ENCODE peak calls at places on chromosomes 3 and 15, in four cellular contexts. A is GM12891, I is vagina, C is upper lobe of left lung. T is an unnamed sample.
A peak's percentile ranks its signal among the peaks of the same experiment; 100 is the strongest.

GRCh38 chr3:146256851-146257486 is 6.1 kb upstream of the PLSCR4 start:
- DNase-seq in A (no peak), I (no peak), C (no peak), T (no peak)

GRCh38 chr3:57109437-57110199 is 49.2 kb downstream of the SPATA12 start:
- DNase-seq in A (no peak), I (no peak), C (no peak), T (no peak)

GRCh38 chr3:12986031-12986430 is 87.2 kb downstream of the IQSEC1 start:
- DNase-seq in A (no peak), I (no peak), C (no peak), T (no peak)

GRCh38 chr3:123799544-123800351 is 84.4 kb downstream of the MYLK start:
- DNase-seq in A (no peak), I (no peak), C (peak; percentile 36), T (no peak)

GRCh38 chr3:58026598-58026997 is 18.4 kb downstream of the FLNB start:
- DNase-seq in A (no peak), I (no peak), C (no peak), T (no peak)

GRCh38 chr3:141127344-141128125 is 76.4 kb downstream of the SPSB4 start:
- DNase-seq in A (no peak), I (peak; percentile 56), C (no peak), T (no peak)

GRCh38 chr15:55709458-55709857 is 33.5 kb downstream of the PRTG start:
- DNase-seq in A (no peak), I (no peak), C (no peak), T (no peak)

GRCh38 chr3:157920804-157921203 is 185.4 kb downstream of the SHOX2 start:
- DNase-seq in A (no peak), I (no peak), C (no peak), T (no peak)

GRCh38 chr3:73072634-73073033 is 11.2 kb downstream of the EBLN2 start:
- DNase-seq in A (no peak), I (no peak), C (no peak), T (no peak)

GRCh38 chr15:74398183-74398582 is 30.7 kb upstream of the CYP11A1 start:
- DNase-seq in A (no peak), I (no peak), C (no peak), T (no peak)

GRCh38 chr15:62899090-62899493 is 143.5 kb upstream of the TPM1 start:
- DNase-seq in A (no peak), I (no peak), C (no peak), T (no peak)

GRCh38 chr15:76330281-76330680 is 6.3 kb upstream of the ISL2 start:
- DNase-seq in A (no peak), I (no peak), C (no peak), T (no peak)

GRCh38 chr3:42518800-42519567 is 16.5 kb downstream of the VIPR1 start:
- DNase-seq in A (no peak), I (no peak), C (no peak), T (no peak)

GRCh38 chr15:81968691-81969090 is 77.1 kb downstream of the MEX3B start:
- DNase-seq in A (no peak), I (no peak), C (no peak), T (no peak)

GRCh38 chr3:59046839-59047238 is 3.0 kb downstream of the CFAP20DC start:
- DNase-seq in A (no peak), I (no peak), C (no peak), T (no peak)

GRCh38 chr3:87359807-87360206 is 83.4 kb upstream of the POU1F1 start:
- DNase-seq in A (no peak), I (no peak), C (no peak), T (no peak)

GRCh38 chr15:20271647-20272046 is 270.0 kb downstream of the GOLGA6L6 start:
- DNase-seq in A (no peak), I (no peak), C (peak; percentile 26), T (no peak)

GRCh38 chr15:96268421-96269204 is 61.9 kb upstream of the NR2F2 start:
- DNase-seq in A (no peak), I (no peak), C (no peak), T (no peak)

GRCh38 chr3:114706591-114707224 is 412.9 kb downstream of the TIGIT start:
- DNase-seq in A (no peak), I (no peak), C (no peak), T (peak; percentile 88)

GRCh38 chr15:76235186-76235826 is 76.0 kb downstream of the ETFA start:
- DNase-seq in A (no peak), I (no peak), C (no peak), T (peak; percentile 19)

GRCh38 chr3:53880396-53881345 is 1.3 kb downstream of the ACTR8 start:
- DNase-seq in A (no peak), I (no peak), C (no peak), T (no peak)

GRCh38 chr3:56887402-56888025 is 85.8 kb upstream of the ARHGEF3 start:
- DNase-seq in A (no peak), I (no peak), C (no peak), T (no peak)

GRCh38 chr15:65184305-65184943 is 718 bp downstream of the CLPX start:
- DNase-seq in A (peak; percentile 46), I (no peak), C (peak; percentile 90), T (no peak)

GRCh38 chr3:184574552-184575430 is 13.2 kb downstream of the EPHB3 start:
- DNase-seq in A (no peak), I (no peak), C (no peak), T (no peak)

GRCh38 chr3:36891651-36892268 is 53.1 kb downstream of the TRANK1 start:
- DNase-seq in A (no peak), I (no peak), C (no peak), T (no peak)

GRCh38 chr15:27707216-27707710 is 391.9 kb downstream of the OCA2 start:
- DNase-seq in A (no peak), I (no peak), C (no peak), T (no peak)

GRCh38 chr15:48537277-48538113 is 108.0 kb downstream of the FBN1 start:
- DNase-seq in A (no peak), I (no peak), C (peak; percentile 46), T (no peak)

GRCh38 chr3:21059409-21059808 is 691.6 kb downstream of the ZNF385D start:
- DNase-seq in A (no peak), I (no peak), C (no peak), T (no peak)

GRCh38 chr15:69225355-69226027 is 65.1 kb downstream of the GLCE start:
- DNase-seq in A (no peak), I (no peak), C (no peak), T (peak; percentile 26)

GRCh38 chr3:24160424-24160823 is 215.3 kb downstream of the NR1D2 start:
- DNase-seq in A (no peak), I (no peak), C (no peak), T (no peak)

GRCh38 chr3:41075958-41076357 is 123.3 kb upstream of the CTNNB1 start:
- DNase-seq in A (no peak), I (peak; percentile 92), C (no peak), T (no peak)

GRCh38 chr3:184314363-184314699 is at the start of gene EIF4G1:
- DNase-seq in A (peak; percentile 96), I (peak; percentile 96), C (peak; percentile 99), T (peak; percentile 82)

GRCh38 chr15:50107591-50108408 is 11.2 kb downstream of the ATP8B4 start:
- DNase-seq in A (peak; percentile 22), I (no peak), C (no peak), T (no peak)

GRCh38 chr3:180265551-180265950 is 228.8 kb upstream of the PEX5L start:
- DNase-seq in A (no peak), I (no peak), C (no peak), T (no peak)

GRCh38 chr3:174533286-174533685 is 325.8 kb upstream of the NAALADL2 start:
- DNase-seq in A (no peak), I (no peak), C (no peak), T (no peak)

GRCh38 chr3:189773056-189773455 is 141.9 kb downstream of the TP63 start:
- DNase-seq in A (no peak), I (no peak), C (no peak), T (no peak)

GRCh38 chr15:82852906-82853635 is 43.6 kb downstream of the WHAMM start:
- DNase-seq in A (no peak), I (no peak), C (no peak), T (no peak)

DNA sequence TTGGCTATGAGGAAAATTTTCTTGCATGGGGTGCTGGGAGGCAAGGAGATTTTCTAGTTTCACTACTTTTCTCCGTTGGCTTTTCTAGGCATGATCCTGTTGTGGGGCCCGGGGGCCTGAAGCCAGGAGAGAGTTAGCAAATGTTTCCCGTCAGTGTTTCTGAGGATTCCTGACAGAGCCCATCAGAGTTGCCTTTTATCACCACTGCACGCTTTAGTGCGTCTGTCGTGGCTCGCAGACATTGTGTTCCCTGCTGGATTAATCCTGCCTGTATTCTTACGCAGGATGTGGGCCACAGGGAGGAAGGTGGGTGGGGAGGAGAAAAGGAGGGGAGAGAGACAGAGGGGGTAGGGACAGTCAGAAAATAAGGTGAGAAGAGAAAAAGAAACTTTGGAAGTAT is 18.1 kb upstream of the BOC start:
- DNase-seq in A (no peak), I (no peak), C (no peak), T (no peak)
- TF ChIP-seq POLR2AphosphoS5 in A (no peak), I (no peak), C (no peak), T (no peak)

GRCh38 chr15:88572030-88572333 is 25.5 kb upstream of the DET1 start:
- DNase-seq in A (no peak), I (no peak), C (no peak), T (no peak)
- TF ChIP-seq POLR2AphosphoS5 in A (no peak), I (no peak), C (no peak), T (no peak)

GRCh38 chr15:43121863-43122262 is 11.5 kb upstream of the TMEM62 start:
- DNase-seq in A (no peak), I (no peak), C (no peak), T (no peak)

GRCh38 chr15:43125095-43125661 is 8.2 kb upstream of the TMEM62 start:
- DNase-seq in A (no peak), I (no peak), C (no peak), T (no peak)

GRCh38 chr15:43127752-43128151 is 5.6 kb upstream of the TMEM62 start:
- DNase-seq in A (no peak), I (no peak), C (no peak), T (no peak)

GRCh38 chr15:43126358-43126757 is 7.0 kb upstream of the TMEM62 start:
- DNase-seq in A (no peak), I (no peak), C (no peak), T (no peak)
- TF ChIP-seq POLR2AphosphoS5 in A (no peak), I (no peak), C (peak; percentile 25), T (no peak)

DNA sequence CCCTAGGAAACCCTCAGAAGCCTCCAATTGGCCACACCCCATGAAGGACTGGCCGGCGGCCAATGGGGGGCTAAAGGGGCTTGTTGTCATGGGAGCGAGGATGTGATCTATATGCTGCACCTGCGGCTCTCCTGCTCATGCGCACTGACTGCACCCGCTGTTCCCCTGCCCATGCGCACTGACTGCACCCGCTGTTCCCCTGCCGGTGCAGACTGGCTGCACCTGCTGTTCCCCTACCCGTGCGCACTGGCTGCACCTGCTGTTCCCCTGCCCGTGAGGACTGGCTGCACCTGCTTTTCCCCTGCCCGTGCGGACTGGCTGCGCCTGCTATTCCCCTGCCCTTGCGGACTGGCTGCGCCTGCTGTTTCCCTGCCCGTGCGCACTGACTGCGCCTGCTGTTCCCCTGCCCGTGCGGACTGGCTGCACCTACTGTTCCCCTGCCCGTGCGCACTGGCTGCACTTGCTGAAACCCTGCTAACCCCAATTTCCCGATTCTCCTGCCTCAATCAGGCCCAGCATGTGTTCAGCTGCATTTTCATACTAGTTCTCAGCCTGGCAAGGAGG is 16.8 kb upstream of the MCCC1 start:
- DNase-seq in A (peak; percentile 80), I (no peak), C (peak; percentile 74), T (no peak)
- TF ChIP-seq POLR2AphosphoS5 in A (no peak), I (no peak), C (no peak), T (no peak)

T was measured in HCT116.